ENCODE peak calls at places on chromosomes 5 and 9, in five cellular contexts. R, Z, G, Y and N are unnamed samples.

GRCh38 chr5:33892419-33893151 is 795 bp upstream of the ADAMTS12 start:
- DNase-seq in Y (no peak), G (peak), R (peak), Z (no peak), N (no peak)

GRCh38 chr5:39494099-39494498 is 69.3 kb upstream of the DAB2 start:
- DNase-seq in Z (no peak), G (peak), R (no peak), Y (no peak), N (no peak)

GRCh38 chr5:138913773-138914172 is 38.6 kb upstream of the LRRTM2 start:
- DNase-seq in R (no peak), Y (no peak), G (no peak), Z (no peak), N (no peak)

GRCh38 chr5:96936431-96937221 is 746 bp downstream of the LNPEP start:
- DNase-seq in Y (peak), G (peak), R (peak), Z (peak), N (peak)

GRCh38 chr9:77876091-77876490 is 155.5 kb downstream of the GNAQ start:
- DNase-seq in Z (no peak), Y (no peak), G (peak), R (peak), N (peak)

GRCh38 chr9:89362647-89363310 is 44.5 kb downstream of the SECISBP2 start:
- DNase-seq in G (no peak), Y (no peak), Z (no peak), R (no peak), N (no peak)

GRCh38 chr9:89740722-89741121 is 135.9 kb downstream of the GADD45G start:
- DNase-seq in R (no peak), Y (no peak), Z (no peak), G (no peak), N (no peak)

GRCh38 chr9:125660557-125660956 is 46.5 kb downstream of the MAPKAP1 start:
- DNase-seq in Z (no peak), R (no peak), Y (no peak), G (no peak), N (no peak)

GRCh38 chr5:40827479-40827977 is 7.5 kb downstream of the RPL37 start:
- DNase-seq in Z (no peak), G (no peak), Y (no peak), R (no peak), N (no peak)

GRCh38 chr5:56264417-56265025 is 31.4 kb upstream of the ANKRD55 start:
- DNase-seq in G (peak), Z (no peak), Y (no peak), R (peak), N (peak)

GRCh38 chr9:128902351-128903078 is 18.3 kb upstream of the PHYHD1 start:
- DNase-seq in Y (peak), Z (no peak), G (no peak), R (no peak), N (no peak)

GRCh38 chr9:114799441-114799840 is 6.4 kb downstream of the TNFSF15 start:
- DNase-seq in R (no peak), Z (no peak), G (no peak), Y (no peak), N (peak)

GRCh38 chr5:5288236-5288635 is 134.2 kb upstream of the ICE1 start:
- DNase-seq in Y (no peak), R (no peak), G (no peak), Z (no peak), N (no peak)